ENCODE peak calls at places on chromosomes 2 and 18, in ten cellular contexts. E, N, R, U, W, O, L, M, F and Y are unnamed samples. For H3K27me3 and H3K36me3, the result is how much of the 10 kb centered on the place peaks cover.

GRCh38 chr2:3606370-3607124 is 11.6 kb downstream of the COLEC11 start:
- DNase-seq in E (no peak), N (no peak), R (no peak), U (no peak), W (no peak), O (no peak), L (no peak), M (peak), F (no peak), Y (no peak)

GRCh38 chr2:158539176-158539895 is 82.6 kb downstream of the PKP4 start:
- DNase-seq in E (peak), N (no peak), R (no peak), U (no peak), W (peak), O (no peak), L (peak), M (no peak), F (no peak), Y (no peak)

GRCh38 chr2:59073257-59073656 is 832.1 kb upstream of the FANCL start:
- DNase-seq in E (no peak), N (no peak), R (no peak), U (no peak), W (no peak), O (no peak), L (no peak), M (no peak), F (no peak), Y (no peak)

GRCh38 chr2:16252251-16252650 is 311.9 kb downstream of the MYCN start:
- DNase-seq in E (no peak), N (no peak), R (no peak), U (no peak), W (no peak), O (no peak), L (no peak), M (no peak), F (no peak), Y (no peak)

GRCh38 chr18:67467188-67467587 is 49.3 kb downstream of the DSEL start:
- DNase-seq in E (no peak), N (no peak), R (no peak), U (no peak), W (no peak), O (no peak), L (no peak), M (no peak), F (no peak), Y (no peak)

GRCh38 chr2:18871430-18871829 is 282.1 kb upstream of the NT5C1B start:
- DNase-seq in E (no peak), N (no peak), R (no peak), U (no peak), W (no peak), O (no peak), L (no peak), M (no peak), F (no peak), Y (no peak)

GRCh38 chr2:130756041-130756720 is 841 bp downstream of the AMER3 start:
- DNase-seq in E (no peak), N (no peak), R (no peak), U (no peak), W (no peak), O (no peak), L (peak), M (no peak), F (peak), Y (no peak)

GRCh38 chr2:70103531-70104061 is 16.3 kb downstream of the PCBP1 start:
- DNase-seq in E (no peak), N (no peak), R (peak), U (no peak), W (no peak), O (peak), L (no peak), M (no peak), F (no peak), Y (no peak)

GRCh38 chr2:181457741-181458425 is 697 bp downstream of the ITGA4 start:
- DNase-seq in E (no peak), N (peak), R (peak), U (peak), W (peak), O (peak), L (peak), M (peak), F (peak), Y (peak)

GRCh38 chr2:173258704-173259103 is 96.0 kb upstream of the CDCA7 start:
- DNase-seq in E (no peak), N (no peak), R (no peak), U (no peak), W (no peak), O (no peak), L (no peak), M (no peak), F (no peak), Y (no peak)

GRCh38 chr18:361941-362913 is 94.4 kb upstream of the THOC1 start:
- DNase-seq in E (no peak), N (peak), R (no peak), U (no peak), W (peak), O (no peak), L (peak), M (no peak), F (no peak), Y (no peak)

GRCh38 chr2:98573426-98573825 is 34.9 kb downstream of the COA5 start:
- DNase-seq in E (no peak), N (no peak), R (no peak), U (no peak), W (no peak), O (no peak), L (no peak), M (no peak), F (no peak), Y (no peak)

GRCh38 chr2:239239607-239240479 is 161.0 kb downstream of the HDAC4 start:
- DNase-seq in E (no peak), N (no peak), R (no peak), U (no peak), W (no peak), O (no peak), L (no peak), M (no peak), F (no peak), Y (no peak)

GRCh38 chr2:227256605-227257004 is 68.4 kb upstream of the MFF start:
- DNase-seq in E (no peak), N (no peak), R (no peak), U (no peak), W (no peak), O (no peak), L (no peak), M (no peak), F (no peak), Y (no peak)

GRCh38 chr2:113962692-113963480 is 73.0 kb downstream of the ACTR3 start:
- DNase-seq in E (no peak), N (no peak), R (no peak), U (no peak), W (peak), O (no peak), L (peak), M (no peak), F (no peak), Y (no peak)

GRCh38 chr2:209663666-209664065 is 108.0 kb upstream of the UNC80 start:
- DNase-seq in E (no peak), N (no peak), R (no peak), U (no peak), W (peak), O (no peak), L (peak), M (no peak), F (no peak), Y (no peak)

GRCh38 chr2:153416071-153416470 is 62.5 kb downstream of the RPRM start:
- DNase-seq in E (no peak), N (no peak), R (no peak), U (no peak), W (no peak), O (no peak), L (peak), M (no peak), F (no peak), Y (no peak)

GRCh38 chr2:75595541-75596395 is 35.0 kb upstream of the EVA1A start:
- DNase-seq in E (no peak), N (no peak), R (no peak), U (no peak), W (peak), O (no peak), L (peak), M (no peak), F (no peak), Y (no peak)

GRCh38 chr2:152861349-152861942 is 143.0 kb downstream of the ARL6IP6 start:
- DNase-seq in E (no peak), N (no peak), R (no peak), U (no peak), W (peak), O (no peak), L (no peak), M (no peak), F (no peak), Y (no peak)

GRCh38 chr2:231761735-231762134 is 19.3 kb downstream of the PDE6D start:
- DNase-seq in E (no peak), N (no peak), R (no peak), U (no peak), W (no peak), O (no peak), L (no peak), M (no peak), F (no peak), Y (no peak)

GRCh38 chr2:3413642-3414041 is 34.1 kb downstream of the TRAPPC12 start:
- DNase-seq in E (no peak), N (no peak), R (no peak), U (no peak), W (no peak), O (no peak), L (no peak), M (no peak), F (no peak), Y (no peak)

GRCh38 chr18:32881009-32881408 is 108.2 kb upstream of the KLHL14 start:
- DNase-seq in E (no peak), N (no peak), R (peak), U (no peak), W (no peak), O (no peak), L (no peak), M (no peak), F (no peak), Y (no peak)

GRCh38 chr2:176139170-176139611 is 9.7 kb downstream of the HOXD8 start:
- DNase-seq in E (no peak), N (no peak), R (no peak), U (no peak), W (no peak), O (no peak), L (no peak), M (peak), F (no peak), Y (no peak)

GRCh38 chr2:176137883-176138282 is 8.4 kb downstream of the HOXD8 start:
- DNase-seq in E (no peak), N (no peak), R (no peak), U (no peak), W (no peak), O (no peak), L (no peak), M (peak), F (no peak), Y (no peak)

GRCh38 chr2:176138526-176139169 is 9.1 kb downstream of the HOXD8 start:
- DNase-seq in E (no peak), N (peak), R (no peak), U (no peak), W (no peak), O (no peak), L (no peak), M (peak), F (no peak), Y (no peak)

GRCh38 chr2:176136375-176137248 is 7.1 kb downstream of the HOXD8 start:
- DNase-seq in E (no peak), N (peak), R (no peak), U (no peak), W (no peak), O (no peak), L (no peak), M (peak), F (no peak), Y (no peak)

GRCh38 chr2:176137249-176137573 is 7.7 kb downstream of the HOXD8 start:
- DNase-seq in E (no peak), N (no peak), R (no peak), U (no peak), W (no peak), O (no peak), L (no peak), M (no peak), F (no peak), Y (no peak)
- H3K27me3 ChIP-seq in E (half or more), N (under half), R (under half), U (half or more), W (half or more), O (half or more), L (half or more), M (under half), F (half or more), Y (under half)

GRCh38 chr2:9358846-9359245 is 64.5 kb downstream of the ITGB1BP1 start:
- DNase-seq in E (no peak), N (no peak), R (no peak), U (no peak), W (no peak), O (no peak), L (no peak), M (no peak), F (no peak), Y (no peak)
- H3K36me3 ChIP-seq in E (under half), N (half or more), R (under half), U (under half), W (under half), O (under half), L (under half), M (under half), F (under half), Y (half or more)

DNA sequence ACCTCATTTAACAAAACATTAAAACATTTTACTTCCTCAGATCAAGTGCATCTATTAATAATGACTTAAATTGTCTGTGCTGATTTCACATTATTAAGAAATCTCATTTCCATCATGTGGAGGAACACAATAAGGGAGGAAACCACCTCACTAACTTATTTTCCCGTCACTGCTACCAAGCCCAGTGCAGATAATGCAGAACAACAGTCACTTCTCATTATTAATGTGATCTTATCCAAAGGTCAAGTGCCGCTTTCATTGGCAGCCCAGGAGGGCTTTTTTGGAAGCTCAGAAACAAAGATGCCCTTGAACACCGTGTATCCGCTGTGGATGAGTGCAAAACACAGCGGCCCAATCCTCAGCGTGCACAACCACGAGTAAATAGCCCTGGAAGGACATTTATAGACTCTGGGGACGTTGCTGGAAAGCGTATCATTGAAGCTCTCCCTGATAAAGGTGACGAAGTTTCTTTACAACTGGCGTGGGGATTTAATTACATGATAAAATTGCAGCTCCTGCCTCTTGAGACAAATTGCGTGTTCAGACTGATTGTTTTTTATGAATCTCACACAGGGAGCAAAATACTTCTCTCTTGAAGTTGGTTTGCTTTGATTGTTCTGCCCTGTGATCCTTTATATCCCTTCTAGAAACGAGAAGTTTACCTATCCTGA is 13.2 kb downstream of the ASB18 start:
- DNase-seq in E (no peak), N (no peak), R (no peak), U (no peak), W (no peak), O (no peak), L (no peak), M (no peak), F (no peak), Y (no peak)
- H3K27me3 ChIP-seq in E (under half), N (under half), R (under half), U (under half), W (under half), O (under half), L (under half), M (under half), F (under half), Y (under half)

DNA sequence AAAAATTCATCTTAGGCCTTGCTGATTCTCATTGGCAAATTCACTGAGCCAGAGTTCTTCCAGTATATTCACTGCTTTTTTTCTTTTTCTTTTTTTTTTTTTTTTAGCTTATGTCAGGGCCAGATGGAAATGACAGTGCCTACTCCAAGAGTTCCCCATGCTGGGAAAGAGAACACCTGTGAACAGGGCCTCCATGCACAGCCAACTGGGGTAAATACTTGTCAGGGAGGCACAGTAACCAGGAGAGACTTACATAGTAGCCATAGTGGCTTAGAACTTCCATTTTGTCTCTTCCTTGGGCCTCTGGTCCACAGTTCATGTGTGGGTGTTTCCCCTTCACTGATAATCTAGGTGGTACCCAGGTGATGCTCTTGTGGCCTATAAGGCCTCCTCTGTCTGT is 15.2 kb upstream of the SCLY start:
- DNase-seq in E (no peak), N (no peak), R (no peak), U (no peak), W (no peak), O (no peak), L (no peak), M (no peak), F (no peak), Y (no peak)
- H3K36me3 ChIP-seq in E (under half), N (under half), R (under half), U (under half), W (under half), O (under half), L (under half), M (under half), F (under half), Y (under half)

DNA sequence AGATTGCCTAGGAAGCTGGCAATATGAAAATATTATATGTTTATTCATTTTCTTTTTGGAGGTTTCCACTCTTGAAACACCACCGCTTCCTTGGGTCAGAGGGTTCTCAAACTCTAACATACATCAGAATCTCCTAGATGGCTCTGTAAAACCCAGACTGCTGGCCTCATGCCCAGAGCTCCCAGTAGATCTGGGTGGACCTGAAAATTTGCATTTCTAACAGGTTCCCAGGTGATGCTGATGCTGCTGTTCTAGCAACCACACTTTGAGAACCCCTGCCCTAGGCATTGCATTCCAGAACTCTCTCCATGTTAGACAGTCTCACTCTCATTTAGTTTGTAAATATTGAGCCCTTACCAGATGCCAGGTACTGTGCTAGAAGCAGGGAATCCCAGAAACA is 139.4 kb downstream of the FAM210A start:
- DNase-seq in E (no peak), N (no peak), R (no peak), U (no peak), W (no peak), O (no peak), L (no peak), M (no peak), F (no peak), Y (no peak)
- H3K27me3 ChIP-seq in E (under half), N (under half), R (under half), U (under half), W (under half), O (under half), L (under half), M (under half), F (under half), Y (under half)